ENCODE peak calls at places on chromosome 19, in ten cellular contexts. One of them, this sample, is unnamed.

GRCh38 chr19:45527731-45528130 is 20.5 kb downstream of the VASP start:
- DNase-seq in tibial artery: no peak
- DNase-seq in GM20000: no peak
- DNase-seq in left cardiac atrium: no peak
- DNase-seq in smooth muscle cell of the brain vasculature: no peak
- DNase-seq in NCI-H1092 treated with DMSO at 0.1 percent for 48 hours: no peak
- DNase-seq in HFFc6: no peak
- DNase-seq in T-helper 2 cell: no peak
- DNase-seq in NCI-H2081 treated with DMSO at 0.1 percent for 48 hours: no peak
- DNase-seq in stimulated activated CD8-positive, alpha-beta memory T cell treated with anti-CD3 and anti-CD28 coated beads, Interleukin-7, amount 100 ng/mL, for 4 hours: no peak
- DNase-seq in this sample: no peak

GRCh38 chr19:5204212-5204611 is 136.4 kb downstream of the PTPRS start:
- DNase-seq in GM20000: no peak
- DNase-seq in HFFc6: no peak
- DNase-seq in NCI-H1092 treated with DMSO at 0.1 percent for 48 hours: no peak
- DNase-seq in tibial artery: no peak
- DNase-seq in smooth muscle cell of the brain vasculature: no peak
- DNase-seq in NCI-H2081 treated with DMSO at 0.1 percent for 48 hours: no peak
- DNase-seq in left cardiac atrium: no peak
- DNase-seq in stimulated activated CD8-positive, alpha-beta memory T cell treated with anti-CD3 and anti-CD28 coated beads, Interleukin-7, amount 100 ng/mL, for 4 hours: no peak
- DNase-seq in T-helper 2 cell: no peak
- DNase-seq in this sample: no peak

GRCh38 chr19:3135961-3136683 is at the start of gene GNA15:
- DNase-seq in NCI-H2081 treated with DMSO at 0.1 percent for 48 hours: no peak
- DNase-seq in stimulated activated CD8-positive, alpha-beta memory T cell treated with anti-CD3 and anti-CD28 coated beads, Interleukin-7, amount 100 ng/mL, for 4 hours: no peak
- DNase-seq in HFFc6: no peak
- DNase-seq in T-helper 2 cell: peak
- DNase-seq in smooth muscle cell of the brain vasculature: no peak
- DNase-seq in tibial artery: no peak
- DNase-seq in NCI-H1092 treated with DMSO at 0.1 percent for 48 hours: no peak
- DNase-seq in GM20000: peak
- DNase-seq in left cardiac atrium: no peak
- DNase-seq in this sample: no peak

GRCh38 chr19:2333027-2333806 is 4.7 kb downstream of the SPPL2B start:
- DNase-seq in HFFc6: no peak
- DNase-seq in T-helper 2 cell: no peak
- DNase-seq in tibial artery: no peak
- DNase-seq in smooth muscle cell of the brain vasculature: no peak
- DNase-seq in left cardiac atrium: no peak
- DNase-seq in GM20000: no peak
- DNase-seq in NCI-H1092 treated with DMSO at 0.1 percent for 48 hours: peak
- DNase-seq in NCI-H2081 treated with DMSO at 0.1 percent for 48 hours: peak
- DNase-seq in stimulated activated CD8-positive, alpha-beta memory T cell treated with anti-CD3 and anti-CD28 coated beads, Interleukin-7, amount 100 ng/mL, for 4 hours: no peak
- DNase-seq in this sample: no peak

GRCh38 chr19:58350001-58350801 is 3.1 kb downstream of the A1BG start:
- DNase-seq in T-helper 2 cell: no peak
- DNase-seq in stimulated activated CD8-positive, alpha-beta memory T cell treated with anti-CD3 and anti-CD28 coated beads, Interleukin-7, amount 100 ng/mL, for 4 hours: no peak
- DNase-seq in HFFc6: no peak
- DNase-seq in NCI-H2081 treated with DMSO at 0.1 percent for 48 hours: no peak
- DNase-seq in GM20000: no peak
- DNase-seq in smooth muscle cell of the brain vasculature: no peak
- DNase-seq in left cardiac atrium: no peak
- DNase-seq in tibial artery: no peak
- DNase-seq in NCI-H1092 treated with DMSO at 0.1 percent for 48 hours: no peak
- DNase-seq in this sample: no peak

GRCh38 chr19:33818426-33818825 is 21.8 kb downstream of the KCTD15 start:
- DNase-seq in HFFc6: no peak
- DNase-seq in stimulated activated CD8-positive, alpha-beta memory T cell treated with anti-CD3 and anti-CD28 coated beads, Interleukin-7, amount 100 ng/mL, for 4 hours: no peak
- DNase-seq in T-helper 2 cell: no peak
- DNase-seq in GM20000: peak
- DNase-seq in smooth muscle cell of the brain vasculature: no peak
- DNase-seq in NCI-H2081 treated with DMSO at 0.1 percent for 48 hours: no peak
- DNase-seq in left cardiac atrium: no peak
- DNase-seq in NCI-H1092 treated with DMSO at 0.1 percent for 48 hours: no peak
- DNase-seq in tibial artery: no peak
- DNase-seq in this sample: no peak

GRCh38 chr19:1389033-1389940 is 5.6 kb downstream of the NDUFS7 start:
- DNase-seq in smooth muscle cell of the brain vasculature: no peak
- DNase-seq in GM20000: no peak
- DNase-seq in left cardiac atrium: no peak
- DNase-seq in NCI-H2081 treated with DMSO at 0.1 percent for 48 hours: no peak
- DNase-seq in T-helper 2 cell: no peak
- DNase-seq in NCI-H1092 treated with DMSO at 0.1 percent for 48 hours: no peak
- DNase-seq in HFFc6: no peak
- DNase-seq in stimulated activated CD8-positive, alpha-beta memory T cell treated with anti-CD3 and anti-CD28 coated beads, Interleukin-7, amount 100 ng/mL, for 4 hours: no peak
- DNase-seq in tibial artery: no peak
- DNase-seq in this sample: no peak

GRCh38 chr19:13083627-13084026 is 19.0 kb downstream of the LYL1 start:
- DNase-seq in stimulated activated CD8-positive, alpha-beta memory T cell treated with anti-CD3 and anti-CD28 coated beads, Interleukin-7, amount 100 ng/mL, for 4 hours: no peak
- DNase-seq in T-helper 2 cell: no peak
- DNase-seq in GM20000: no peak
- DNase-seq in NCI-H2081 treated with DMSO at 0.1 percent for 48 hours: no peak
- DNase-seq in HFFc6: no peak
- DNase-seq in smooth muscle cell of the brain vasculature: no peak
- DNase-seq in left cardiac atrium: no peak
- DNase-seq in tibial artery: peak
- DNase-seq in NCI-H1092 treated with DMSO at 0.1 percent for 48 hours: no peak
- DNase-seq in this sample: no peak

GRCh38 chr19:32868206-32868950 is 1.2 kb downstream of the SLC7A9 start:
- DNase-seq in NCI-H2081 treated with DMSO at 0.1 percent for 48 hours: no peak
- DNase-seq in HFFc6: no peak
- DNase-seq in T-helper 2 cell: no peak
- DNase-seq in NCI-H1092 treated with DMSO at 0.1 percent for 48 hours: no peak
- DNase-seq in GM20000: no peak
- DNase-seq in tibial artery: no peak
- DNase-seq in smooth muscle cell of the brain vasculature: no peak
- DNase-seq in stimulated activated CD8-positive, alpha-beta memory T cell treated with anti-CD3 and anti-CD28 coated beads, Interleukin-7, amount 100 ng/mL, for 4 hours: no peak
- DNase-seq in left cardiac atrium: no peak
- DNase-seq in this sample: no peak